ENCODE peak calls at places on chromosomes 11 and 22, in eight cellular contexts. Y is astrocyte of the cerebellum, K is AG04449, Z is fibroblast of mammary gland, N is GM12864, A is SK-N-SH, E is Peyer's patch, Q is tibial artery. W is an unnamed sample.
A peak's percentile ranks its signal among the peaks of the same experiment; 100 is the strongest.

GRCh38 chr22:19823638-19824196 is 31.0 kb downstream of the GNB1L start:
- DNase-seq in Y (no peak), K (no peak), Z (no peak), N (no peak), A (no peak), E (peak; percentile 66), Q (no peak), W (no peak)

GRCh38 chr11:110184974-110185597 is 91.9 kb downstream of the ZC3H12C start:
- DNase-seq in Y (peak; percentile 91), K (no peak), Z (peak; percentile 100), N (no peak), A (no peak), E (no peak), Q (no peak), W (no peak)

GRCh38 chr11:123083623-123084029 is 21.7 kb upstream of the HSPA8 start:
- DNase-seq in Y (peak; percentile 91), K (peak; percentile 82), Z (peak; percentile 99), N (no peak), A (peak; percentile 43), E (peak; percentile 93), Q (peak; percentile 80), W (peak; percentile 99)

GRCh38 chr22:22098457-22099193 is 116.0 kb upstream of the TOP3B start:
- DNase-seq in Y (no peak), K (no peak), Z (no peak), N (peak; percentile 45), A (no peak), E (no peak), Q (no peak), W (no peak)

GRCh38 chr22:46055851-46056168 is 78.8 kb upstream of the WNT7B start:
- DNase-seq in Y (no peak), K (no peak), Z (peak; percentile 7), N (no peak), A (no peak), E (peak; percentile 44), Q (peak; percentile 26), W (no peak)

GRCh38 chr22:19177164-19178064 is 1.1 kb downstream of the SLC25A1 start:
- DNase-seq in Y (no peak), K (no peak), Z (no peak), N (no peak), A (no peak), E (no peak), Q (no peak), W (no peak)

GRCh38 chr11:27367881-27368280 is 4.9 kb upstream of the CCDC34 start:
- DNase-seq in Y (no peak), K (no peak), Z (no peak), N (no peak), A (peak; percentile 31), E (no peak), Q (no peak), W (no peak)

GRCh38 chr11:127470485-127470884 is 469.9 kb upstream of the KIRREL3 start:
- DNase-seq in Y (no peak), K (no peak), Z (no peak), N (no peak), A (peak; percentile 17), E (peak; percentile 53), Q (no peak), W (no peak)

GRCh38 chr11:48022445-48022844 is 42.1 kb downstream of the PTPRJ start:
- DNase-seq in Y (no peak), K (no peak), Z (no peak), N (no peak), A (no peak), E (no peak), Q (no peak), W (no peak)

GRCh38 chr11:10605941-10606381 is 37.5 kb upstream of the LYVE1 start:
- DNase-seq in Y (no peak), K (peak; percentile 31), Z (peak; percentile 70), N (no peak), A (no peak), E (peak; percentile 70), Q (peak; percentile 70), W (no peak)

GRCh38 chr22:43625242-43625641 is 186.9 kb downstream of the EFCAB6 start:
- DNase-seq in Y (peak; percentile 9), K (no peak), Z (no peak), N (no peak), A (no peak), E (no peak), Q (no peak), W (no peak)

GRCh38 chr11:105344938-105345337 is 205.4 kb upstream of the CARD18 start:
- DNase-seq in Y (no peak), K (no peak), Z (no peak), N (no peak), A (no peak), E (no peak), Q (no peak), W (no peak)

GRCh38 chr11:90330632-90331031 is 107.8 kb upstream of the CHORDC1 start:
- DNase-seq in Y (no peak), K (no peak), Z (no peak), N (no peak), A (no peak), E (no peak), Q (no peak), W (no peak)

GRCh38 chr11:68136866-68137265 is 15.7 kb upstream of the CHKA start:
- DNase-seq in Y (no peak), K (no peak), Z (no peak), N (no peak), A (no peak), E (no peak), Q (no peak), W (no peak)

GRCh38 chr22:24247564-24248344 is 2.9 kb upstream of the GGT5 start:
- DNase-seq in Y (peak; percentile 93), K (peak; percentile 83), Z (peak; percentile 99), N (no peak), A (peak; percentile 97), E (peak; percentile 88), Q (peak; percentile 97), W (no peak)

GRCh38 chr11:43992834-43993637 is 50.6 kb downstream of the C11orf96 start:
- DNase-seq in Y (peak; percentile 26), K (no peak), Z (no peak), N (no peak), A (no peak), E (no peak), Q (no peak), W (no peak)

GRCh38 chr11:120209750-120210650 is 832 bp upstream of the OAF start:
- DNase-seq in Y (no peak), K (no peak), Z (no peak), N (no peak), A (peak; percentile 53), E (no peak), Q (no peak), W (no peak)

GRCh38 chr11:68275721-68276488 is 4.1 kb upstream of the C11orf24 start:
- DNase-seq in Y (no peak), K (no peak), Z (no peak), N (no peak), A (no peak), E (peak; percentile 70), Q (no peak), W (no peak)

GRCh38 chr11:15101072-15101701 is 13.5 kb upstream of the INSC start:
- DNase-seq in Y (peak; percentile 57), K (no peak), Z (peak; percentile 79), N (no peak), A (peak; percentile 73), E (peak; percentile 87), Q (no peak), W (no peak)

DNA sequence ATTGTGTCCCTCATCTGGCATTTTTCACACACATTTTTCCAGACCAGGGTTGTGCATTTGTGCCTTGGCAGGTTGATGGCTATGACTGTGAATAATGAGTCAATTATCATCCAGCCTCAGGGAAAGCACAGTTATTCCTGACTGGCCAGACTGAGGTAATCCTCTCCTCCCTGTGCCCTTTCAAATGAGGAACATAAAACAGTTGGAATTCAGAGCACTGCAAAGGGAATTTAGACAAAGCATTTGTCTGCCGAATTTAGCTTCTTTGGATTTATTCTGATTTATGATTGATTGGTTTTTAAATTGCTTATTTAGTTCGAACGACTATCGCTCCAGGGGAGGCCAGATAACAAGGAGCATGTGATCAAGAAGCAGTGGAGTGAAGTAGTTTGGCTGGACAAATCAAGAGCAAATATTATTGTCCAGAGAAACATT is 30.7 kb upstream of the RAG2 start:
- DNase-seq in Y (no peak), K (no peak), Z (no peak), N (no peak), A (peak; percentile 58), E (no peak), Q (no peak), W (no peak)
- H3K4me3 ChIP-seq in Y (no peak overlapping the region), K (no peak overlapping the region), Z (no peak overlapping the region), N (no peak overlapping the region), A (no peak overlapping the region), E (no peak overlapping the region), Q (no peak overlapping the region), W (no peak overlapping the region)

DNA sequence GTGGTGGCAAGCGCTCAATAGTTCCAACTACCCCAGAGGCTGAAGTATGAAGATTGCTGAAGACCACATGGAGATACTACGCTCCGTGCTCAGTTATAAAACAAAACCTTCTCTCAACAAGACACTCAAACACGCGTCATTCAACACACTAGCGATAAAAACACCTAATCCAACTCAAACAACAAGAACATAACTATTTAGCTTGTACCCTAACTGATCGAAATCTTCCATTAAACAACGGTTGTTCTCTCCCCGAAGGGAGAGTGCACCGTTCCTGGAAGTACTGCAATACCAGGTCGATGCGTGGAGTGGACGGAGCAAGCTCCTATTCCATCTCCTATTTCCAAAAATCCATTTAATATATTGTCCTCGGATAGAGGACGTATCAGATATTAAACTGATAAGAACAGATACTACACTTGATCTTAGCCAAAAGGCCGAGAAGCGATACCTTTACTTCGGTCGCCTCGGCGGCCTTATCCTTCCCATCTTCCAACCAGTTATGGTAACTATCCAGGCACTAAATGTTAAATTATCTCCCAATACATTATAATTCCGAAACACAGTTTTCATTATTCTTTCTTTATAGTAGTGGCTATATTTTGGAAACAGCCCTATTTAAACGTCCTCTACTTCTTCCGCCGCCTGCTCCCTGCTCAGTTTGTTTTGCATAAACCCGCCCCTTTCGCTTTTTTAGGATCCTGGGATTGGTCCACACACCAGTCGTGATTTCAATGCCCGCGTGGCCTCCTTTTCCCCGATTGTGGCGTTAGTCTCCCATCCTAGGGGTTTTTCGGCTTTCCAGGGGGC is 2.2 kb upstream of the WDR74 start:
- DNase-seq in Y (peak; percentile 99), K (peak; percentile 99), Z (peak; percentile 100), N (peak; percentile 99), A (peak; percentile 87), E (peak; percentile 94), Q (peak; percentile 88), W (peak; percentile 100)
- TF ChIP-seq CTCF in Y (no peak), K (no peak), Z (no peak), N (no peak), A (no peak), E (no peak), Q (peak; percentile 37), W (no peak)

DNA sequence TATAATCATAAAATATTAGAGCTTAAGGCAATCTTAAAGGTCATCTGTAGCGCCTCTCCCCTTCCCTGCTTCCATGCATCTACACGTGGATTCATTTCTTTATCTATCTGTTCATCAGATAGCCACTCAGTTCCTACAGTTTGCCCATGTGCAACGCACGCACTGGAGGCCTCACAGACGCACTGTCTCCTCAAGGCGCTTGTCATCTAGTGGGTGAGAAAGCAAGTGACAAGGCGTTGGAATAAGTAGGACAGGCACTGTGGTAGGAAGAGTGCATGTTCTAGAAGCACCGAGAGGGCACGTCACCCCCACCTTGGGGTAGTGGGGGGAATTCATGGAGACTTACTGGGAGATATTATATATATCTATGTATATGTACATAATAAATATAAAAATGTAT is 20.8 kb upstream of the JAM3 start:
- DNase-seq in Y (no peak), K (no peak), Z (no peak), N (no peak), A (no peak), E (no peak), Q (peak; percentile 18), W (no peak)
- H3K4me3 ChIP-seq in Y (no peak overlapping the region), K (no peak overlapping the region), Z (peak overlapping the region; percentile 4), N (no peak overlapping the region), A (no peak overlapping the region), E (no peak overlapping the region), Q (peak overlapping the region; percentile 30), W (no peak overlapping the region)

GRCh38 chr11:60634151-60634550 is 65.3 kb upstream of the MS4A8 start:
- DNase-seq in Y (no peak), K (no peak), Z (no peak), N (no peak), A (no peak), E (no peak), Q (no peak), W (no peak)
- TF ChIP-seq CTCF in Y (no peak), K (no peak), Z (peak; percentile 14), N (peak; percentile 70), A (peak; percentile 48), E (peak; percentile 24), Q (no peak), W (no peak)